ENCODE peak calls at places on chromosomes 13 and 19, in seven cellular contexts. C, X, P, D, I, S and T are unnamed samples.

GRCh38 chr19:15320118-15320517 is 12.2 kb downstream of the BRD4 start:
- DNase-seq in C (no peak), X (no peak), P (peak), D (no peak), I (no peak), S (no peak), T (no peak)

GRCh38 chr19:40705362-40705651 is 11.4 kb downstream of the COQ8B start:
- DNase-seq in C (no peak), X (peak), P (no peak), D (no peak), I (no peak), S (no peak), T (no peak)

GRCh38 chr13:46655727-46656180 is 102.8 kb downstream of the LRCH1 start:
- DNase-seq in C (no peak), X (peak), P (peak), D (no peak), I (peak), S (no peak), T (no peak)

GRCh38 chr13:45417790-45418534 is at the start of gene SLC25A30:
- DNase-seq in C (peak), X (peak), P (peak), D (peak), I (peak), S (peak), T (peak)

GRCh38 chr13:51425410-51426042 is 27.3 kb downstream of the INTS6 start:
- DNase-seq in C (no peak), X (no peak), P (peak), D (no peak), I (no peak), S (no peak), T (no peak)

GRCh38 chr19:22607653-22608430 is 26.3 kb upstream of the ZNF492 start:
- DNase-seq in C (no peak), X (no peak), P (no peak), D (no peak), I (no peak), S (no peak), T (no peak)

GRCh38 chr19:7294571-7295212 is 478 bp upstream of the INSR start:
- DNase-seq in C (peak), X (peak), P (peak), D (peak), I (peak), S (peak), T (peak)

GRCh38 chr19:53055117-53055516 is 10.6 kb downstream of the ERVV-2 start:
- DNase-seq in C (no peak), X (no peak), P (no peak), D (no peak), I (no peak), S (no peak), T (no peak)

GRCh38 chr13:90750957-90751356 is 596.5 kb upstream of the MIR17HG start:
- DNase-seq in C (no peak), X (no peak), P (no peak), D (no peak), I (no peak), S (no peak), T (no peak)

GRCh38 chr13:77460195-77460594 is 75.3 kb upstream of the SCEL start:
- DNase-seq in C (no peak), X (peak), P (no peak), D (no peak), I (no peak), S (no peak), T (no peak)

GRCh38 chr13:76697277-76697676 is 188.9 kb downstream of the KCTD12 start:
- DNase-seq in C (no peak), X (no peak), P (no peak), D (no peak), I (no peak), S (no peak), T (no peak)

GRCh38 chr13:73411067-73411809 is 352.4 kb downstream of the KLF5 start:
- DNase-seq in C (no peak), X (no peak), P (peak), D (peak), I (no peak), S (no peak), T (no peak)

GRCh38 chr19:4606181-4606580 is 33.1 kb upstream of the TNFAIP8L1 start:
- DNase-seq in C (no peak), X (no peak), P (no peak), D (no peak), I (no peak), S (no peak), T (no peak)

GRCh38 chr19:55654833-55655647 is at the start of gene U2AF2:
- DNase-seq in C (peak), X (peak), P (peak), D (peak), I (peak), S (peak), T (peak)

GRCh38 chr13:107581009-107581408 is 634.3 kb downstream of the LIG4 start:
- DNase-seq in C (no peak), X (no peak), P (no peak), D (no peak), I (no peak), S (no peak), T (no peak)

GRCh38 chr13:76035711-76036110 is 399.6 kb downstream of the LMO7 start:
- DNase-seq in C (no peak), X (no peak), P (peak), D (no peak), I (no peak), S (no peak), T (no peak)

GRCh38 chr19:44984005-44984404 is 17.3 kb upstream of the RELB start:
- DNase-seq in C (no peak), X (no peak), P (no peak), D (no peak), I (no peak), S (no peak), T (no peak)

GRCh38 chr13:40933508-40933907 is 85.6 kb downstream of the ELF1 start:
- DNase-seq in C (no peak), X (no peak), P (no peak), D (no peak), I (peak), S (no peak), T (no peak)

GRCh38 chr13:75725784-75726183 is 89.7 kb downstream of the LMO7 start:
- DNase-seq in C (no peak), X (no peak), P (no peak), D (no peak), I (no peak), S (no peak), T (no peak)

GRCh38 chr19:17479325-17479791 is 9.0 kb downstream of the SLC27A1 start:
- DNase-seq in C (no peak), X (no peak), P (peak), D (no peak), I (no peak), S (no peak), T (no peak)